ENCODE peak calls at places on chromosomes 4 and X, in nine cellular contexts. One of them, this sample, is unnamed.

GRCh38 chr4:137621056-137621455 is 88.8 kb upstream of the PCDH18 start:
- DNase-seq in naive B cell: no peak
- DNase-seq in renal cortical epithelial cell: no peak
- DNase-seq in stimulated activated CD4-positive, alpha-beta T cell treated with anti-CD3 and anti-CD28 coated beads, Interleukin-4, amount 100 ng/mL, for 4 hours: no peak
- DNase-seq in dorsolateral prefrontal cortex: no peak
- DNase-seq in tibial nerve: no peak
- DNase-seq in progenitor cell of endocrine pancreas: no peak
- DNase-seq in endothelial cell: no peak
- DNase-seq in left cardiac atrium: no peak
- DNase-seq in this sample: no peak

GRCh38 chr4:107658400-107659326 is 61.4 kb downstream of the PAPSS1 start:
- DNase-seq in naive B cell: no peak
- DNase-seq in renal cortical epithelial cell: no peak
- DNase-seq in stimulated activated CD4-positive, alpha-beta T cell treated with anti-CD3 and anti-CD28 coated beads, Interleukin-4, amount 100 ng/mL, for 4 hours: no peak
- DNase-seq in dorsolateral prefrontal cortex: no peak
- DNase-seq in tibial nerve: no peak
- DNase-seq in progenitor cell of endocrine pancreas: no peak
- DNase-seq in endothelial cell: no peak
- DNase-seq in left cardiac atrium: no peak
- DNase-seq in this sample: no peak

GRCh38 chr4:26525751-26526150 is 35.5 kb upstream of the CCKAR start:
- DNase-seq in naive B cell: no peak
- DNase-seq in renal cortical epithelial cell: peak
- DNase-seq in stimulated activated CD4-positive, alpha-beta T cell treated with anti-CD3 and anti-CD28 coated beads, Interleukin-4, amount 100 ng/mL, for 4 hours: no peak
- DNase-seq in dorsolateral prefrontal cortex: no peak
- DNase-seq in tibial nerve: no peak
- DNase-seq in progenitor cell of endocrine pancreas: no peak
- DNase-seq in endothelial cell: no peak
- DNase-seq in left cardiac atrium: no peak
- DNase-seq in this sample: peak

GRCh38 chr4:41346306-41347061 is 89.8 kb downstream of the UCHL1 start:
- DNase-seq in naive B cell: no peak
- DNase-seq in renal cortical epithelial cell: peak
- DNase-seq in stimulated activated CD4-positive, alpha-beta T cell treated with anti-CD3 and anti-CD28 coated beads, Interleukin-4, amount 100 ng/mL, for 4 hours: no peak
- DNase-seq in dorsolateral prefrontal cortex: no peak
- DNase-seq in tibial nerve: no peak
- DNase-seq in progenitor cell of endocrine pancreas: no peak
- DNase-seq in endothelial cell: no peak
- DNase-seq in left cardiac atrium: no peak
- DNase-seq in this sample: peak

GRCh38 chr4:126269106-126269505 is 954.4 kb downstream of the FAT4 start:
- DNase-seq in naive B cell: no peak
- DNase-seq in renal cortical epithelial cell: no peak
- DNase-seq in stimulated activated CD4-positive, alpha-beta T cell treated with anti-CD3 and anti-CD28 coated beads, Interleukin-4, amount 100 ng/mL, for 4 hours: no peak
- DNase-seq in dorsolateral prefrontal cortex: no peak
- DNase-seq in tibial nerve: no peak
- DNase-seq in progenitor cell of endocrine pancreas: no peak
- DNase-seq in endothelial cell: no peak
- DNase-seq in left cardiac atrium: peak
- DNase-seq in this sample: no peak

GRCh38 chr4:1493540-1494287 is 87.5 kb upstream of the NKX1-1 start:
- DNase-seq in naive B cell: no peak
- DNase-seq in renal cortical epithelial cell: no peak
- DNase-seq in stimulated activated CD4-positive, alpha-beta T cell treated with anti-CD3 and anti-CD28 coated beads, Interleukin-4, amount 100 ng/mL, for 4 hours: no peak
- DNase-seq in dorsolateral prefrontal cortex: peak
- DNase-seq in tibial nerve: no peak
- DNase-seq in progenitor cell of endocrine pancreas: no peak
- DNase-seq in endothelial cell: no peak
- DNase-seq in left cardiac atrium: peak
- DNase-seq in this sample: no peak

GRCh38 chr4:85854543-85854942 is 379.6 kb downstream of the ARHGAP24 start:
- DNase-seq in naive B cell: no peak
- DNase-seq in renal cortical epithelial cell: no peak
- DNase-seq in stimulated activated CD4-positive, alpha-beta T cell treated with anti-CD3 and anti-CD28 coated beads, Interleukin-4, amount 100 ng/mL, for 4 hours: no peak
- DNase-seq in dorsolateral prefrontal cortex: no peak
- DNase-seq in tibial nerve: no peak
- DNase-seq in progenitor cell of endocrine pancreas: no peak
- DNase-seq in endothelial cell: no peak
- DNase-seq in left cardiac atrium: no peak
- DNase-seq in this sample: no peak

GRCh38 chr4:128287159-128287870 is at the start of gene PGRMC2:
- DNase-seq in naive B cell: no peak
- DNase-seq in renal cortical epithelial cell: no peak
- DNase-seq in stimulated activated CD4-positive, alpha-beta T cell treated with anti-CD3 and anti-CD28 coated beads, Interleukin-4, amount 100 ng/mL, for 4 hours: peak
- DNase-seq in dorsolateral prefrontal cortex: no peak
- DNase-seq in tibial nerve: no peak
- DNase-seq in progenitor cell of endocrine pancreas: peak
- DNase-seq in endothelial cell: no peak
- DNase-seq in left cardiac atrium: no peak
- DNase-seq in this sample: peak

GRCh38 chrX:30930679-30931078 is 41.6 kb upstream of the TAB3 start:
- DNase-seq in naive B cell: no peak
- DNase-seq in renal cortical epithelial cell: no peak
- DNase-seq in stimulated activated CD4-positive, alpha-beta T cell treated with anti-CD3 and anti-CD28 coated beads, Interleukin-4, amount 100 ng/mL, for 4 hours: no peak
- DNase-seq in dorsolateral prefrontal cortex: no peak
- DNase-seq in tibial nerve: no peak
- DNase-seq in progenitor cell of endocrine pancreas: no peak
- DNase-seq in endothelial cell: no peak
- DNase-seq in left cardiac atrium: no peak
- DNase-seq in this sample: no peak

GRCh38 chr4:151569650-151570049 is 160.7 kb downstream of the FHIP1A start:
- DNase-seq in naive B cell: no peak
- DNase-seq in renal cortical epithelial cell: peak
- DNase-seq in stimulated activated CD4-positive, alpha-beta T cell treated with anti-CD3 and anti-CD28 coated beads, Interleukin-4, amount 100 ng/mL, for 4 hours: no peak
- DNase-seq in dorsolateral prefrontal cortex: no peak
- DNase-seq in tibial nerve: no peak
- DNase-seq in progenitor cell of endocrine pancreas: no peak
- DNase-seq in endothelial cell: no peak
- DNase-seq in left cardiac atrium: no peak
- DNase-seq in this sample: no peak

GRCh38 chr4:156584100-156584499 is 387.5 kb downstream of the PDGFC start:
- DNase-seq in naive B cell: no peak
- DNase-seq in renal cortical epithelial cell: peak
- DNase-seq in stimulated activated CD4-positive, alpha-beta T cell treated with anti-CD3 and anti-CD28 coated beads, Interleukin-4, amount 100 ng/mL, for 4 hours: no peak
- DNase-seq in dorsolateral prefrontal cortex: no peak
- DNase-seq in tibial nerve: no peak
- DNase-seq in progenitor cell of endocrine pancreas: no peak
- DNase-seq in endothelial cell: no peak
- DNase-seq in left cardiac atrium: no peak
- DNase-seq in this sample: no peak

GRCh38 chr4:92172203-92172602 is 131.6 kb upstream of the GRID2 start:
- DNase-seq in naive B cell: no peak
- DNase-seq in renal cortical epithelial cell: peak
- DNase-seq in stimulated activated CD4-positive, alpha-beta T cell treated with anti-CD3 and anti-CD28 coated beads, Interleukin-4, amount 100 ng/mL, for 4 hours: no peak
- DNase-seq in dorsolateral prefrontal cortex: no peak
- DNase-seq in tibial nerve: no peak
- DNase-seq in progenitor cell of endocrine pancreas: no peak
- DNase-seq in endothelial cell: no peak
- DNase-seq in left cardiac atrium: no peak
- DNase-seq in this sample: no peak

GRCh38 chr4:74366367-74366891 is 1.5 kb downstream of the EREG start:
- DNase-seq in naive B cell: no peak
- DNase-seq in renal cortical epithelial cell: peak
- DNase-seq in stimulated activated CD4-positive, alpha-beta T cell treated with anti-CD3 and anti-CD28 coated beads, Interleukin-4, amount 100 ng/mL, for 4 hours: no peak
- DNase-seq in dorsolateral prefrontal cortex: no peak
- DNase-seq in tibial nerve: no peak
- DNase-seq in progenitor cell of endocrine pancreas: no peak
- DNase-seq in endothelial cell: no peak
- DNase-seq in left cardiac atrium: no peak
- DNase-seq in this sample: peak

GRCh38 chr4:143381171-143382118 is 44.8 kb downstream of the GAB1 start:
- DNase-seq in naive B cell: no peak
- DNase-seq in renal cortical epithelial cell: peak
- DNase-seq in stimulated activated CD4-positive, alpha-beta T cell treated with anti-CD3 and anti-CD28 coated beads, Interleukin-4, amount 100 ng/mL, for 4 hours: no peak
- DNase-seq in dorsolateral prefrontal cortex: peak
- DNase-seq in tibial nerve: peak
- DNase-seq in progenitor cell of endocrine pancreas: no peak
- DNase-seq in endothelial cell: no peak
- DNase-seq in left cardiac atrium: peak
- DNase-seq in this sample: no peak

GRCh38 chr4:58766763-58767162 is 1656.6 kb upstream of the IGFBP7 start:
- DNase-seq in naive B cell: no peak
- DNase-seq in renal cortical epithelial cell: no peak
- DNase-seq in stimulated activated CD4-positive, alpha-beta T cell treated with anti-CD3 and anti-CD28 coated beads, Interleukin-4, amount 100 ng/mL, for 4 hours: no peak
- DNase-seq in dorsolateral prefrontal cortex: no peak
- DNase-seq in tibial nerve: no peak
- DNase-seq in progenitor cell of endocrine pancreas: no peak
- DNase-seq in endothelial cell: no peak
- DNase-seq in left cardiac atrium: no peak
- DNase-seq in this sample: no peak

GRCh38 chr4:82706349-82707000 is 92.1 kb downstream of the SCD5 start:
- DNase-seq in naive B cell: no peak
- DNase-seq in renal cortical epithelial cell: peak
- DNase-seq in stimulated activated CD4-positive, alpha-beta T cell treated with anti-CD3 and anti-CD28 coated beads, Interleukin-4, amount 100 ng/mL, for 4 hours: no peak
- DNase-seq in dorsolateral prefrontal cortex: no peak
- DNase-seq in tibial nerve: no peak
- DNase-seq in progenitor cell of endocrine pancreas: no peak
- DNase-seq in endothelial cell: no peak
- DNase-seq in left cardiac atrium: no peak
- DNase-seq in this sample: peak

This sample was measured in Caki2.